ENCODE peak calls at places on chromosomes 2 and 18, in ten cellular contexts. U is uterus, A is upper lobe of left lung, Q is Peyer's patch, H is GM12891, K is HepG2, S is A549, E is H54, F is gastrocnemius medialis, V is tibial nerve. L is an unnamed sample.

GRCh38 chr2:231605607-231606091 is 13.0 kb downstream of the TEX44 start:
- DNase-seq in U (no peak), A (no peak), Q (no peak), H (no peak), K (no peak), S (no peak), E (no peak), F (no peak), V (no peak), L (peak)

GRCh38 chr18:76621184-76621583 is 126.1 kb upstream of the ZNF516 start:
- DNase-seq in U (no peak), A (no peak), Q (no peak), H (no peak), K (no peak), S (no peak), E (no peak), F (no peak), V (no peak), L (no peak)

GRCh38 chr2:38771632-38772031 is 6.4 kb upstream of the GEMIN6 start:
- DNase-seq in U (no peak), A (no peak), Q (no peak), H (no peak), K (no peak), S (no peak), E (peak), F (no peak), V (no peak), L (peak)

GRCh38 chr18:58669731-58670379 is 1.4 kb upstream of the MALT1 start:
- DNase-seq in U (no peak), A (peak), Q (no peak), H (no peak), K (peak), S (peak), E (peak), F (no peak), V (no peak), L (peak)

GRCh38 chr2:74513605-74514367 is 464 bp upstream of the TLX2 start:
- DNase-seq in U (no peak), A (no peak), Q (no peak), H (no peak), K (no peak), S (no peak), E (no peak), F (no peak), V (no peak), L (no peak)

GRCh38 chr2:187459242-187459641 is 11.2 kb upstream of the CALCRL start:
- DNase-seq in U (no peak), A (no peak), Q (no peak), H (no peak), K (no peak), S (no peak), E (no peak), F (no peak), V (no peak), L (no peak)

GRCh38 chr2:45739796-45740485 is 88.5 kb downstream of the PRKCE start:
- DNase-seq in U (no peak), A (no peak), Q (no peak), H (no peak), K (no peak), S (no peak), E (no peak), F (no peak), V (no peak), L (no peak)

GRCh38 chr2:126788113-126788512 is 110.6 kb upstream of the TEX51 start:
- DNase-seq in U (peak), A (no peak), Q (no peak), H (no peak), K (no peak), S (no peak), E (no peak), F (no peak), V (no peak), L (no peak)

GRCh38 chr2:37672104-37672869 is 845 bp upstream of the CDC42EP3 start:
- DNase-seq in U (peak), A (peak), Q (peak), H (peak), K (peak), S (peak), E (peak), F (peak), V (peak), L (peak)
- TF ChIP-seq POLR2A in U (peak), A (no peak), Q (peak), H (no peak), K (no peak), S (no peak), E (peak), F (peak), V (no peak), L (no peak)

DNA sequence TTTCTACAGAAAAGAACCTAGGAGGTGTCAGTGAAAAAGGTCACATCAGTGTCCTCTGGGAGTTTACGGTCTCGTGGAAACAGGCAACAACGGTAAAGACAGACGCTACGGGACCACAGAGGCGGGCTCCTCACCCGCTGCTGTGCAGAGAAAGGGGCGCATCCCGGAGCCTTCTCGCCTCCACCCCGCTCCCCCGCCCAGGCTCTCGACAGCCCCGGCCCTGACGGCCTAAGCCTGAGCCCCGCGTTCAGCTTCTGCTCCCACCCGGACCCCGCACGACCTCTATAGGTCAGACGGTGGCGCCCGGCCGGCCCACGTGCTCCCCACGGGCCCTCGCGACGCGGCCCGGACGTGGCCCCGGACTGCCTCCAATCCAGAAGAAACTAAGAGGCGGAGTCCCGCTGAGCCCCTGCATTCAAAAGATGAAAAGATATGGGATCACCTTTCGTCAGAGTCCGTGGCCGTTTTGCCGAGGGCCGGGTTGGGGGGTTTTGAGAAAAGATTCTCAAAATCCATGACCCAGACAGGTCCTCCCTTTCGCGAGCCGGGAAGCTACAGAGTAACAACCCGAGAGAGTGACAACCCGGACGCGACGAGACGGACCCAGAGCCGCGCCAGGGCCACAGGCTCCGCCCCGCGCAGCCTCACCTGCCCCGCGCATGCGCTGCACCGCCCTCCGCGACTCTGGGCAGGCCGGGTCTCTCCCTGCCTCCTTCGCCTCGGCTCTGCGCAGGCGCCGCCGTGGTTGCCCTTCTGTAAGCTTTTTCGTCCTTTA is at the start of gene ZC3H8:
- DNase-seq in U (peak), A (peak), Q (peak), H (peak), K (peak), S (peak), E (peak), F (peak), V (peak), L (peak)
- TF ChIP-seq POLR2A in U (peak), A (peak), Q (peak), H (peak), K (peak), S (peak), E (peak), F (peak), V (peak), L (peak)

DNA sequence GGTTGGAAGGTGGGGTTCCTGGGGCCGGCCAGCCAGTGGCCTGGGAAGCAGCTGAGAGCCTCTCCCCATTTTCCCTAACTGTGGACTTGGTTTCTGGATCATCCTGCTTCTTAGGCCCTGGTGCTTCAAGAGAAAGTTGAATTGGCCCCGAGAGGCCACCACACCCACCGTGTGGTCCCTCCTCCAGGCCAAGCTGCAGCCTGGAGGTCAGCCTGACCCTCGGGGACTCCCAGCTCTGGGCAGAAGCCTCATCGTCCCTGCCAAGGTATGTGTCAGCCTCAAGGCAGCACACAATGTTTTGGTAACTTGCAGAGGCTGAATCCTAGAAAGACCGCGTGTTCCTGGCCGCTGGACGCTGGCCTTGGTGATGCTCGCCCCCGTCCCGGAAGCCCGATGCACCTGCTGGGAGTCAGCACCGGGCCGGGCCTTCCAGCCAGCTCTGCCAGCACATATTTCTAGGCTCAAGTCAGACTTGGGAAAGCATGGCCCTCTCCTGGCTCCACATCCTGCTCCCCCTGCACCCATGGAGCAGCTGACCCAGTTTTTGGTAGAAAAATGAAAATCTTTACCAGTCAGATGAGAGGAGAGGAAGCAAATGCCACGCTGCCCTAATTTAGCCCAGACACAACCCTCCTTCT is 72.6 kb downstream of the ACTR2 start:
- DNase-seq in U (peak), A (peak), Q (peak), H (no peak), K (no peak), S (no peak), E (peak), F (peak), V (peak), L (no peak)
- TF ChIP-seq POLR2A in U (no peak), A (no peak), Q (no peak), H (no peak), K (no peak), S (no peak), E (no peak), F (no peak), V (no peak), L (no peak)

GRCh38 chr2:182715896-182716664 is at the start of gene DNAJC10:
- DNase-seq in U (peak), A (peak), Q (peak), H (peak), K (peak), S (peak), E (peak), F (peak), V (peak), L (peak)
- TF ChIP-seq POLR2A in U (peak), A (no peak), Q (peak), H (peak), K (peak), S (peak), E (peak), F (peak), V (no peak), L (peak)

DNA sequence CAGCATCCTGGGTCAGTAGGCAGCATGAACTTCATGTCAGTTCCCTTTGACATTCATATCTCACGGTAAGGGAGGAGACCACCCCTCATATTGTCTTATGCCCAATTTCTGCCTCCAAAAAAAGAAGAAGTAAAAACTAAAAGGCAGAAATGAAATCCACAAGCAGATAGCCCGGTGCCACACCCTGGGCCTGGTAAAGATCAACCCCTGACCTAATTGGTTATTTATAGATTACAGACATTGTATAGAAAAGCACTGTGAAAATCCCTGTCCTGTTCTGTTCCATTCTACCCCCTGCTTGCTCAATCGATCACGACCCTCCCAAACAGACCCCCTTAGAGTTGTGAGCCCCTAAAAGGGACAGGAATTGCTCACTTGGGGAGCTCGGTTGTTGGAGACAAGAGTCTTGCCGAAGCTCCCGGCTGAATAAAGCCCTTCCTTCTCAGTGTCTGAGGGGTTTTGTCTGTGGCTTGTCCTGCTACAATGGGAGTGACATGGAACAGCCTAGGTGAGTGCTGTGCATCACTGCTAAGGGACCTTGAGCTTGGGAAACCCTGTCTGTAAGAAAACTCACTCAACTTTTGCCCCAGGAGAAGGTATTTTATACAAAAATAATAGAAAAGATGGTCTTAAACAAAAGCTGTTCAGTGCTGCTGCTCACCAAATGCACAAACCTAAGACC is 11.1 kb downstream of the NDUFV2 start:
- DNase-seq in U (no peak), A (no peak), Q (peak), H (no peak), K (no peak), S (no peak), E (no peak), F (no peak), V (no peak), L (peak)
- TF ChIP-seq POLR2A in U (no peak), A (no peak), Q (no peak), H (no peak), K (no peak), S (no peak), E (no peak), F (no peak), V (no peak), L (no peak)

DNA sequence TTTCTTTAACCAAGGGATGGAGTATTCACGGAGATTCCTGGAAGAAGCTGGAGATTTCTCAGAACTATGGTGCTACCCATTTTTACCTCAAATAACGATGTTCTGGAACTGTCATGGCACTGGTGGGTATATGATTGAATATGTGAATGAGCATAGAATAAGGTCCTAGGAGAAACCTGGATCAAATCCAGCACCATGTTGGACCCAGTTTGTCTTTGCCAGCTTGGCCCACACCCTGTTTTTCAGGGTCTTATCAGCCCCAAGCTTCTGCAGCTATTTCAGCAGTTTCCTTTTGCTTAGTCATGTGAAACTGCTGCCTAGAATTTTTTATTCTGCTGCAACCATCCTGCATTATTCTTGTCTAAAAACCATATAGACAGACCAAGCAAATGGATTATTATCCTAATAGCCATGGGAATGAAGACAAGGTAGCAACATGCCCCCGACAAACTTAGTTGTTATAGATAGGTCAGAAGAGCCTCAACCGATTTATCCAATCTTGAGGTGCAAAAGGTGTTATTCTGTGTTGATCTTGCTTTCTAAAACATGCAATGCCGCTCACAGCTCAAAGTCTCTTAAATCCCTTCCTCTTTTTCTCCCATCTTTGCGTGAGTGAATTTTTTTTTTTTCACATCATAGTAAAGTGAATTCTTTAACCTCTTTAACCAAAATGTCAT is 133.6 kb downstream of the PRPF40A start:
- DNase-seq in U (no peak), A (no peak), Q (no peak), H (no peak), K (no peak), S (no peak), E (no peak), F (no peak), V (no peak), L (peak)
- TF ChIP-seq POLR2A in U (no peak), A (no peak), Q (no peak), H (no peak), K (no peak), S (no peak), E (no peak), F (no peak), V (no peak), L (peak)

GRCh38 chr2:221425353-221425752 is 146.8 kb downstream of the EPHA4 start:
- DNase-seq in U (no peak), A (no peak), Q (no peak), H (no peak), K (no peak), S (no peak), E (no peak), F (no peak), V (no peak), L (no peak)
- TF ChIP-seq POLR2A in U (no peak), A (no peak), Q (no peak), H (no peak), K (no peak), S (no peak), E (no peak), F (no peak), V (no peak), L (no peak)

GRCh38 chr2:1638281-1638860 is 105.9 kb downstream of the PXDN start:
- DNase-seq in U (no peak), A (no peak), Q (no peak), H (no peak), K (no peak), S (no peak), E (no peak), F (no peak), V (no peak), L (no peak)

GRCh38 chr2:1639086-1639858 is 105.0 kb downstream of the PXDN start:
- DNase-seq in U (no peak), A (no peak), Q (no peak), H (no peak), K (no peak), S (no peak), E (no peak), F (no peak), V (no peak), L (no peak)

GRCh38 chr2:1642066-1642861 is 102.1 kb downstream of the PXDN start:
- DNase-seq in U (no peak), A (no peak), Q (no peak), H (no peak), K (no peak), S (no peak), E (no peak), F (no peak), V (no peak), L (no peak)

GRCh38 chr2:1641498-1641897 is 102.8 kb downstream of the PXDN start:
- DNase-seq in U (no peak), A (peak), Q (no peak), H (no peak), K (no peak), S (no peak), E (no peak), F (no peak), V (no peak), L (no peak)

DNA sequence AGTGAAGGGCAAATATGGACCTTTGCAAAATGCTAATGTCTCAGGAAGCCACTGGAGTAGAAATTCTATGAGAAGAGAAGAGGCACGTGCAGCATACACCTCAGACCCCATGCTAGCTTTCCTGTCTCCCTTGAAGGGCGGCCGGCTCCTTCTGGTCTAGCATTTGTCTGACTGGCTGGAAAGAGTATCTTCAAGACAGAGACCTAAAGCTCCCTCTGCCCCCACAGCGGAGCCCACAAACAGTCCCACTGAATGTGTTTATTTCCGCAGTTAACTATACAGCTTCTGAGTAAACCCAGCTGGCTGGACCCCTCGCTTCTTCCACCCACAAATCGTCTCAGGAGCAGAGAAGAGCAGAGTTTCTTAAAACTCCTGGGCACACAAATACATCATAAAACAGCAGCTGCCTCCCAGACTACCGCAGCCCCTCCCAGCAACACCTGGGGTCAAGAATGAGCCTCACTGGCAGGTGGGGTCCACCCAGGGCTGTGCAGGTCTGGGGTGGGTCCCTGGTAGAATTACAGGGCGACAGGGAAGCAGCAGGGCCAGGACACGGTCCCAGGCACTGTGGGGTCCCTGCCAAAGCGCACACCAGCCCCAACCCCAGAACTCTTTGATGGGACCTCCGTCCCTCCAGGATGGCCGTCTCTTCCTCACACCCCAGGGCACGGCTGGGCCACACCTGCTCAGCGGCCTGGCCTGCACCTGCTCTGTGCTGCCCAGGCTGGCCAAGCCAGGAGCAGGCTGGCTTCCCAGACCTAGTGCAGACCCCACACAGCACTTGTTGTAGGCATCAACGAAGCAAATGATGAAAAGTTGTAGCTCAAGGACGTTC is 103.8 kb downstream of the PXDN start:
- DNase-seq in U (no peak), A (no peak), Q (no peak), H (no peak), K (no peak), S (no peak), E (no peak), F (no peak), V (no peak), L (no peak)
- TF ChIP-seq POLR2A in U (no peak), A (no peak), Q (no peak), H (no peak), K (no peak), S (no peak), E (no peak), F (no peak), V (no peak), L (no peak)

GRCh38 chr2:181750305-181750704 is 70.0 kb upstream of the NEUROD1 start:
- DNase-seq in U (no peak), A (no peak), Q (no peak), H (no peak), K (no peak), S (no peak), E (no peak), F (no peak), V (no peak), L (no peak)
- TF ChIP-seq POLR2A in U (no peak), A (no peak), Q (no peak), H (no peak), K (no peak), S (no peak), E (no peak), F (no peak), V (no peak), L (no peak)